ENCODE peak calls at places on chromosomes 2 and 18, in ten cellular contexts. M, L, F, Z, H, D, I, G, V and K are unnamed samples.

GRCh38 chr18:51852661-51853060 is 487.3 kb upstream of the DCC start:
- DNase-seq in M (no peak), L (no peak), F (no peak), Z (no peak), H (no peak), D (no peak), I (no peak), G (no peak), V (no peak), K (no peak)

GRCh38 chr2:101087638-101088037 is 63.5 kb downstream of the TBC1D8 start:
- DNase-seq in M (no peak), L (no peak), F (no peak), Z (no peak), H (no peak), D (peak; percentile 15), I (no peak), G (no peak), V (no peak), K (no peak)

GRCh38 chr2:52390651-52391050 is 1358.7 kb upstream of the NRXN1 start:
- DNase-seq in M (no peak), L (peak; percentile 13), F (peak; percentile 82), Z (no peak), H (no peak), D (peak; percentile 4), I (no peak), G (no peak), V (no peak), K (no peak)

GRCh38 chr2:119483896-119484718 is 40.2 kb downstream of the SCTR start:
- DNase-seq in M (no peak), L (no peak), F (no peak), Z (no peak), H (no peak), D (no peak), I (no peak), G (no peak), V (no peak), K (no peak)

GRCh38 chr2:161625996-161626395 is 1.8 kb downstream of the SLC4A10 start:
- DNase-seq in M (no peak), L (no peak), F (no peak), Z (no peak), H (no peak), D (no peak), I (no peak), G (no peak), V (no peak), K (no peak)

GRCh38 chr2:11152591-11152990 is 2.7 kb upstream of the SLC66A3 start:
- DNase-seq in M (no peak), L (no peak), F (no peak), Z (no peak), H (no peak), D (no peak), I (no peak), G (no peak), V (no peak), K (no peak)

GRCh38 chr18:10057808-10058791 is 144.3 kb downstream of the VAPA start:
- DNase-seq in M (no peak), L (peak; percentile 80), F (peak; percentile 84), Z (peak; percentile 16), H (no peak), D (peak; percentile 94), I (no peak), G (no peak), V (peak; percentile 80), K (no peak)

GRCh38 chr2:85956647-85957039 is 67.9 kb upstream of the ST3GAL5 start:
- DNase-seq in M (no peak), L (no peak), F (no peak), Z (no peak), H (no peak), D (no peak), I (no peak), G (no peak), V (peak; percentile 59), K (no peak)

GRCh38 chr2:61135510-61135909 is 26.5 kb upstream of the C2orf74 start:
- DNase-seq in M (no peak), L (peak; percentile 61), F (peak; percentile 57), Z (peak; percentile 62), H (no peak), D (peak; percentile 69), I (no peak), G (peak; percentile 41), V (peak; percentile 22), K (no peak)
- TF ChIP-seq CTCF in M (no peak), L (peak; percentile 45), F (peak; percentile 68), Z (peak; percentile 10), H (peak; percentile 25), D (peak; percentile 29), I (no peak), G (peak; percentile 47), V (peak; percentile 36), K (peak; percentile 20)

DNA sequence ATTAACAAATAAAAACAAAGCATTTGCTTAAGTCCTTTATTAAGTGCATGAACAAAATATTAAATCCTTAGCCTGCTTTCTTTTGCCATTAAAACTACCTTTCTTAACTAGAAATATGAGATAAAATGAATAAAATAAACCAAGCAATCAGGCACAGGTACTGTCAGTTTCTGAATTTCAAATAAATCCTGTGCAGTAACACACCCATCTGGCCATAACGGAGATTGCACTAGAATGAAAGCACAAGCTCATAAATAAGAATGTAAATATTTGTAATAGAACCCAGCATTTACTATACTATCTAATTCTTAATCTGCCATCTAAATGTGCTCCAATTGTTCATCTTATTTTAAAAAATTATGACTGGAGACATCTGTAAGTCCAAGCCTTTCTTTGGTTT is 31.9 kb downstream of the PRKRA start:
- DNase-seq in M (no peak), L (peak; percentile 29), F (peak; percentile 61), Z (peak; percentile 22), H (peak; percentile 12), D (peak; percentile 53), I (no peak), G (no peak), V (peak; percentile 45), K (no peak)
- TF ChIP-seq CTCF in M (no peak), L (peak; percentile 43), F (peak; percentile 53), Z (no peak), H (peak; percentile 51), D (peak; percentile 28), I (no peak), G (no peak), V (peak; percentile 50), K (peak; percentile 27)

GRCh38 chr2:42929577-42929984 is 137.2 kb upstream of the HAAO start:
- DNase-seq in M (no peak), L (no peak), F (no peak), Z (peak; percentile 50), H (no peak), D (no peak), I (no peak), G (no peak), V (no peak), K (no peak)

GRCh38 chr2:42929985-42930581 is 137.7 kb upstream of the HAAO start:
- DNase-seq in M (no peak), L (peak; percentile 90), F (peak; percentile 82), Z (peak; percentile 87), H (no peak), D (peak; percentile 90), I (no peak), G (no peak), V (no peak), K (no peak)

GRCh38 chr2:42932271-42933151 is 140.1 kb upstream of the HAAO start:
- DNase-seq in M (no peak), L (peak; percentile 62), F (peak; percentile 28), Z (no peak), H (no peak), D (no peak), I (no peak), G (no peak), V (no peak), K (no peak)

GRCh38 chr2:42931818-42932195 is 139.4 kb upstream of the HAAO start:
- DNase-seq in M (no peak), L (peak; percentile 43), F (peak; percentile 28), Z (no peak), H (no peak), D (no peak), I (no peak), G (no peak), V (peak; percentile 44), K (no peak)

DNA sequence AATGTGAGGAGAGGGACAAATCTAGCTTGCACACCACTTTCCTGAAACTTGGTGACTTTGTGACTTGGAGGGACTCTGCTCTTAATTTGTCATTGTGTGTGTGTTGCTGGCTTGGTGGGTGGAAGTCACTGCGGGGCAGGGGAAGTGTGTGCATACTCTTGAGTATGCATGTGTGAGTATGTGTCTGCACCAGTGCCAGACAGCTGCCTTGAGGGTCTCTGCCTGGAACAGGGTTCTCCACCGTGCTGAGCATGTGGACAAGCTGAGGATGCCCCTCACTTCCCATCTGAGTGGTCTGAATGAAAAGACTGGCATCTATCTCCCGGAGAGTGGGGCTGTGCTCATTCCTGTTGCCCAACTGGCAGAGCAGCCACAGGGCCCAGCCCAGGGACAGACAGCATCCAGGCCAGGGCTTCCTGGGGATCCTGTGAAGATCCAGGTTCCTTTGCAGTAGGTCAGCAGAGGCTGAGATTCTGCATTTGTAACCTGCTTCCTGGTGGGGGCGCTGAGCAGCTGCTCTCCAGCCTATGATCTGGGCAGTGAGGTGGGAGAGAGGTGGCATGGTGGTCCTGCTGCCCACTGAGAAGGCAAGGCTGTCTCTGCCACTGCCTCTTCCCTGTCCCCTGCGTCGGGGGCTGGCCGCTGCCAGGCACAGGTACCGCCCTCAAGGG is 138.9 kb upstream of the HAAO start:
- DNase-seq in M (no peak), L (no peak), F (no peak), Z (peak; percentile 54), H (no peak), D (no peak), I (no peak), G (no peak), V (peak; percentile 18), K (no peak)
- TF ChIP-seq CTCF in M (no peak), L (peak; percentile 33), F (peak; percentile 35), Z (peak; percentile 57), H (peak; percentile 45), D (peak; percentile 19), I (no peak), G (no peak), V (peak; percentile 24), K (no peak)

GRCh38 chr2:225598426-225598825 is 198.9 kb downstream of the NYAP2 start:
- DNase-seq in M (no peak), L (peak; percentile 12), F (no peak), Z (no peak), H (no peak), D (peak; percentile 5), I (no peak), G (no peak), V (no peak), K (no peak)

GRCh38 chr2:225599856-225600255 is 200.3 kb downstream of the NYAP2 start:
- DNase-seq in M (no peak), L (no peak), F (no peak), Z (no peak), H (no peak), D (no peak), I (no peak), G (no peak), V (no peak), K (no peak)

GRCh38 chr2:225598922-225599321 is 199.4 kb downstream of the NYAP2 start:
- DNase-seq in M (no peak), L (no peak), F (no peak), Z (peak; percentile 56), H (no peak), D (peak; percentile 63), I (no peak), G (no peak), V (no peak), K (no peak)

GRCh38 chr2:225600444-225600843 is 200.9 kb downstream of the NYAP2 start:
- DNase-seq in M (no peak), L (no peak), F (peak; percentile 4), Z (peak; percentile 34), H (no peak), D (peak; percentile 23), I (no peak), G (no peak), V (peak; percentile 18), K (no peak)

DNA sequence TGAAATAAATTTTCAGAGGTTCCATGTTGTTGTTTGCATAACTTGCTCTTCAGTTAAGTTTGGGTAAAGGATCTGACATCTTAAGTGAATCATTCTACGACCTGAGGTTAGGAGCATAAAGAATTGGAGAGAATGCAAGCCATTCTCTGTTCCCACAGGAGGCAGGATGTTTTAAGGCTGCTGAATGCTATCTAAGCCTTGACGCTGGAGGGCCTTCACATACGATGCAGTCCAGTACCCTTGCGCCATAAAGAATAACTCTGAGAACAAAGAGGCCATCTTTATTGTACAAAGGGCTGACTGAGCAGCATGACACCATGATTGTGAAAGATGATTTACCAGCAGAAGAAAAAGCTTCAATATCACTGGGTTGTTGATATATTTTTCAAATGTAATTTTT is 198.4 kb downstream of the NYAP2 start:
- DNase-seq in M (no peak), L (peak; percentile 31), F (no peak), Z (no peak), H (no peak), D (peak; percentile 18), I (no peak), G (no peak), V (no peak), K (no peak)
- TF ChIP-seq CTCF in M (no peak), L (no peak), F (no peak), Z (no peak), H (no peak), D (no peak), I (no peak), G (no peak), V (no peak), K (no peak)